ENCODE peak calls at places on chromosomes 16 and 17, in nine cellular contexts. One of them, this sample, is unnamed.

GRCh38 chr17:82858376-82859126 is 18.7 kb upstream of the ZNF750 start:
- DNase-seq in thoracic aorta: no peak
- DNase-seq in right lobe of liver: no peak
- DNase-seq in left lung: no peak
- DNase-seq in sigmoid colon: no peak
- DNase-seq in hepatocyte: peak; percentile 58
- DNase-seq in IMR-90: no peak
- DNase-seq in pancreas: no peak
- DNase-seq in esophagus squamous epithelium: no peak
- DNase-seq in this sample: peak; percentile 64

GRCh38 chr17:32276217-32276616 is 10.6 kb downstream of the RHBDL3 start:
- DNase-seq in thoracic aorta: no peak
- DNase-seq in right lobe of liver: no peak
- DNase-seq in left lung: no peak
- DNase-seq in sigmoid colon: no peak
- DNase-seq in hepatocyte: no peak
- DNase-seq in IMR-90: no peak
- DNase-seq in pancreas: no peak
- DNase-seq in esophagus squamous epithelium: no peak
- DNase-seq in this sample: no peak

GRCh38 chr17:12348476-12348875 is 317.2 kb upstream of the MYOCD start:
- DNase-seq in thoracic aorta: no peak
- DNase-seq in right lobe of liver: no peak
- DNase-seq in left lung: no peak
- DNase-seq in sigmoid colon: no peak
- DNase-seq in hepatocyte: no peak
- DNase-seq in IMR-90: peak; percentile 35
- DNase-seq in pancreas: no peak
- DNase-seq in esophagus squamous epithelium: no peak
- DNase-seq in this sample: no peak

GRCh38 chr17:50641339-50641725 is 6.7 kb downstream of the ABCC3 start:
- DNase-seq in thoracic aorta: no peak
- DNase-seq in right lobe of liver: no peak
- DNase-seq in left lung: no peak
- DNase-seq in sigmoid colon: no peak
- DNase-seq in hepatocyte: no peak
- DNase-seq in IMR-90: no peak
- DNase-seq in pancreas: peak; percentile 20
- DNase-seq in esophagus squamous epithelium: no peak
- DNase-seq in this sample: no peak

GRCh38 chr16:27924411-27925118 is 138.9 kb downstream of the GSG1L start:
- DNase-seq in thoracic aorta: no peak
- DNase-seq in right lobe of liver: no peak
- DNase-seq in left lung: no peak
- DNase-seq in sigmoid colon: no peak
- DNase-seq in hepatocyte: no peak
- DNase-seq in IMR-90: no peak
- DNase-seq in pancreas: no peak
- DNase-seq in esophagus squamous epithelium: no peak
- DNase-seq in this sample: no peak

GRCh38 chr16:23026777-23027362 is 122.4 kb downstream of the USP31 start:
- DNase-seq in thoracic aorta: no peak
- DNase-seq in right lobe of liver: no peak
- DNase-seq in left lung: no peak
- DNase-seq in sigmoid colon: no peak
- DNase-seq in hepatocyte: peak; percentile 63
- DNase-seq in IMR-90: peak; percentile 25
- DNase-seq in pancreas: no peak
- DNase-seq in esophagus squamous epithelium: no peak
- DNase-seq in this sample: no peak

GRCh38 chr17:16215002-16215272 is 397 bp downstream of the NCOR1 start:
- DNase-seq in thoracic aorta: no peak
- DNase-seq in right lobe of liver: peak; percentile 62
- DNase-seq in left lung: peak; percentile 61
- DNase-seq in sigmoid colon: no peak
- DNase-seq in hepatocyte: peak; percentile 61
- DNase-seq in IMR-90: no peak
- DNase-seq in pancreas: peak; percentile 88
- DNase-seq in esophagus squamous epithelium: no peak
- DNase-seq in this sample: peak; percentile 33

GRCh38 chr16:67910162-67910561 is 17.1 kb downstream of the PSKH1 start:
- DNase-seq in thoracic aorta: no peak
- DNase-seq in right lobe of liver: no peak
- DNase-seq in left lung: no peak
- DNase-seq in sigmoid colon: no peak
- DNase-seq in hepatocyte: peak; percentile 54
- DNase-seq in IMR-90: peak; percentile 69
- DNase-seq in pancreas: no peak
- DNase-seq in esophagus squamous epithelium: no peak
- DNase-seq in this sample: no peak

DNA sequence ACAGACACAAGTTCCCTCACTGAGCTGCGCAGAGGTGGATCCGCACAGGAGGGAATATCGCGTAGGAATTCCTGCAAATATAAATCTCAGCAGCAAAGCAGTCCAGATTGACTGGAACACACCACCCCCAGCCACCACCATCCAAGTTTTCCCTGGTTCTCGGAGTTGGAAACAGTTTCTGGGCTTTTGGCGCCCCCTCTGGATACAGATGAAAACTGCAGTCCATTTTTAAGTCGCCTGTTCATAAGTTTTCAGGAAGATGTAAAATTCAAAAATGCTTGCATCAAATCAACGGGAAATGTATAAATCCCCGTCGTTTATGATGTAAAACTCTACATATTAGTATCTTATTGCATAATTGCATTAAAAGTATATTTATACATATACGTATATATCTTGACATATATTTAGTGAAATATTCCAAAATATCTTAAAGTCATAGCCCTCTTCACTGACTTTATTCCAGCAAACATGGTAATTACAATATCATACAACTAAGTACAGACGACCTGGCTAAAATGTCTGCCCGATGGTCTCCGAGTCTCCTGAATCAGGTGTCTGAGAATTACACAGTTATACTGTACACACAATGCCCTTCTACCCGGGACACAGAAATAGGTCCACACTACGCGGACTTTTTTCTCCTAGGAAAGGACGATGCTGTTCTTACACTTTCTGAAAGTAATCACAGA is 2.1 kb upstream of the SOX9 start:
- DNase-seq in thoracic aorta: no peak
- DNase-seq in right lobe of liver: peak; percentile 59
- DNase-seq in left lung: peak; percentile 65
- DNase-seq in sigmoid colon: peak; percentile 78
- DNase-seq in hepatocyte: peak; percentile 88
- DNase-seq in IMR-90: peak; percentile 88
- DNase-seq in pancreas: peak; percentile 52
- DNase-seq in esophagus squamous epithelium: no peak
- DNase-seq in this sample: no peak
- TF ChIP-seq CTCF in thoracic aorta: peak; percentile 86
- TF ChIP-seq CTCF in right lobe of liver: peak; percentile 85
- TF ChIP-seq CTCF in left lung: peak; percentile 56
- TF ChIP-seq CTCF in sigmoid colon: peak; percentile 93
- TF ChIP-seq CTCF in hepatocyte: peak; percentile 95
- TF ChIP-seq CTCF in IMR-90: peak; percentile 95
- TF ChIP-seq CTCF in pancreas: peak; percentile 63
- TF ChIP-seq CTCF in esophagus squamous epithelium: peak; percentile 88
- TF ChIP-seq CTCF in this sample: peak; percentile 45

GRCh38 chr17:33521784-33522183 is 228.7 kb upstream of the ASIC2 start:
- DNase-seq in thoracic aorta: no peak
- DNase-seq in right lobe of liver: peak; percentile 67
- DNase-seq in left lung: no peak
- DNase-seq in sigmoid colon: no peak
- DNase-seq in hepatocyte: peak; percentile 40
- DNase-seq in IMR-90: no peak
- DNase-seq in pancreas: no peak
- DNase-seq in esophagus squamous epithelium: no peak
- DNase-seq in this sample: no peak
- H3K36me3 ChIP-seq in thoracic aorta: no peaks in the 10 kb centered on the region
- H3K36me3 ChIP-seq in right lobe of liver: no peaks in the 10 kb centered on the region
- H3K36me3 ChIP-seq in left lung: no peaks in the 10 kb centered on the region
- H3K36me3 ChIP-seq in sigmoid colon: no peaks in the 10 kb centered on the region
- H3K36me3 ChIP-seq in hepatocyte: no peaks in the 10 kb centered on the region
- H3K36me3 ChIP-seq in IMR-90: no peaks in the 10 kb centered on the region
- H3K36me3 ChIP-seq in pancreas: no peaks in the 10 kb centered on the region
- H3K36me3 ChIP-seq in esophagus squamous epithelium: no peaks in the 10 kb centered on the region
- H3K36me3 ChIP-seq in this sample: no peaks in the 10 kb centered on the region

GRCh38 chr17:78665952-78666920 is 89.0 kb upstream of the DNAH17 start:
- DNase-seq in thoracic aorta: no peak
- DNase-seq in right lobe of liver: peak; percentile 47
- DNase-seq in left lung: peak; percentile 50
- DNase-seq in sigmoid colon: no peak
- DNase-seq in hepatocyte: peak; percentile 46
- DNase-seq in IMR-90: no peak
- DNase-seq in pancreas: no peak
- DNase-seq in esophagus squamous epithelium: no peak
- DNase-seq in this sample: peak; percentile 43
- H3K27ac ChIP-seq in thoracic aorta: peak overlapping the region; percentile 37
- H3K27ac ChIP-seq in right lobe of liver: peak overlapping the region; percentile 70
- H3K27ac ChIP-seq in left lung: peak overlapping the region; percentile 61
- H3K27ac ChIP-seq in sigmoid colon: peak overlapping the region; percentile 11
- H3K27ac ChIP-seq in hepatocyte: peak overlapping the region; percentile 26
- H3K27ac ChIP-seq in IMR-90: no peak overlapping the region
- H3K27ac ChIP-seq in pancreas: peak overlapping the region; percentile 22
- H3K27ac ChIP-seq in esophagus squamous epithelium: peak overlapping the region; percentile 10
- H3K27ac ChIP-seq in this sample: no peak overlapping the region

DNA sequence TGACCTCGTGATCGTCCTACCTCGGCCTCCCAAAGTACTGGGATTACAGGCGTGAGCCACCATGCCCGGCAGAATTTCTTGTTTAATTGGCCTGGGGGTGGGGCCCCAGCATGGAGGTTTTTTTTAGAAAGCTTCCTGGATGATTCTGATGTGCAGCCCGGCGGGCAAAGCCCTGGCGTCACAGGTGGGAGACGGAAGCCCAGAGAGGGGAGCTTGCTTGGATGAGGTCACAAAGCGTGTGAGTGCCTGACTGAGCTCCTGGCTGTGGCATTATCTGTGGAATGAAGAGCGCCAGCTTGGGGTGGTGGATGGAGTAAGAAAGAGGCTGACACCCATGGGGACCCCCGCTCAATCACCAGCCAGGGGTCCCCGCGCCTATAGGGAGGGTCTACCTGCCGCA is 4.1 kb downstream of the VASN start:
- DNase-seq in thoracic aorta: no peak
- DNase-seq in right lobe of liver: no peak
- DNase-seq in left lung: no peak
- DNase-seq in sigmoid colon: no peak
- DNase-seq in hepatocyte: no peak
- DNase-seq in IMR-90: no peak
- DNase-seq in pancreas: no peak
- DNase-seq in esophagus squamous epithelium: no peak
- DNase-seq in this sample: no peak
- TF ChIP-seq CTCF in thoracic aorta: no peak
- TF ChIP-seq CTCF in right lobe of liver: peak; percentile 11
- TF ChIP-seq CTCF in left lung: no peak
- TF ChIP-seq CTCF in sigmoid colon: no peak
- TF ChIP-seq CTCF in hepatocyte: no peak
- TF ChIP-seq CTCF in IMR-90: no peak
- TF ChIP-seq CTCF in pancreas: no peak
- TF ChIP-seq CTCF in esophagus squamous epithelium: no peak
- TF ChIP-seq CTCF in this sample: no peak